ENCODE peak calls at places on chromosomes 16 and 17, in five cellular contexts. U is thyroid gland, X is IMR-90, M is endothelial cell of umbilical vein, Z is HCT116. K is an unnamed sample.

GRCh38 chr17:64343071-64343774 is 47.4 kb downstream of the PECAM1 start:
- DNase-seq in Z (no peak), M (no peak), U (no peak), X (no peak), K (no peak)

GRCh38 chr16:49089039-49089438 is 192.6 kb downstream of the CBLN1 start:
- DNase-seq in X (no peak), U (no peak), M (no peak), Z (no peak), K (no peak)

GRCh38 chr17:46929413-46929812 is 6.5 kb downstream of the GOSR2 start:
- DNase-seq in X (peak; percentile 48), U (no peak), Z (no peak), M (peak; percentile 77), K (no peak)

GRCh38 chr17:68290268-68290954 is 516 bp downstream of the SLC16A6 start:
- DNase-seq in M (no peak), U (peak; percentile 35), Z (no peak), X (no peak), K (no peak)

GRCh38 chr17:82302991-82303943 is 14.1 kb downstream of the CD7 start:
- DNase-seq in X (no peak), Z (no peak), U (no peak), M (no peak), K (no peak)

GRCh38 chr16:54077412-54077821 is 209.2 kb downstream of the IRX3 start:
- DNase-seq in U (no peak), Z (no peak), X (peak; percentile 81), M (peak; percentile 88), K (peak; percentile 49)

GRCh38 chr16:54175169-54175551 is 111.4 kb downstream of the IRX3 start:
- DNase-seq in M (no peak), Z (no peak), U (no peak), X (no peak), K (no peak)

GRCh38 chr17:8223356-8224063 is 13.1 kb upstream of the AURKB start:
- DNase-seq in U (peak; percentile 69), X (peak; percentile 47), M (no peak), Z (no peak), K (no peak)

GRCh38 chr17:79927136-79927661 is 88.0 kb upstream of the CBX4 start:
- DNase-seq in X (no peak), Z (no peak), M (no peak), U (no peak), K (no peak)

GRCh38 chr16:11310997-11311561 is 29.9 kb upstream of the PRM1 start:
- DNase-seq in U (no peak), X (no peak), Z (no peak), M (peak; percentile 29), K (no peak)

GRCh38 chr16:75464130-75464918 is at the start of gene TMEM170A:
- DNase-seq in M (peak; percentile 100), U (peak; percentile 99), X (peak; percentile 98), Z (peak; percentile 96), K (peak; percentile 97)

GRCh38 chr16:59878479-59878878 is 1144.4 kb upstream of the GOT2 start:
- DNase-seq in M (peak; percentile 44), Z (no peak), U (no peak), X (peak; percentile 4), K (peak; percentile 7)

GRCh38 chr17:78378225-78379133 is at the start of gene PGS1:
- DNase-seq in M (peak; percentile 71), X (peak; percentile 67), Z (peak; percentile 49), U (peak; percentile 72), K (no peak)
- TF ChIP-seq POLR2A in M (peak; percentile 50), X (peak; percentile 96), Z (peak; percentile 57), U (peak; percentile 77), K (peak; percentile 92)

GRCh38 chr16:676565-677297 is 1.3 kb downstream of the RHBDL1 start:
- DNase-seq in X (no peak), U (no peak), Z (no peak), M (no peak), K (no peak)
- TF ChIP-seq POLR2A in X (no peak), U (no peak), Z (no peak), M (no peak), K (no peak)

DNA sequence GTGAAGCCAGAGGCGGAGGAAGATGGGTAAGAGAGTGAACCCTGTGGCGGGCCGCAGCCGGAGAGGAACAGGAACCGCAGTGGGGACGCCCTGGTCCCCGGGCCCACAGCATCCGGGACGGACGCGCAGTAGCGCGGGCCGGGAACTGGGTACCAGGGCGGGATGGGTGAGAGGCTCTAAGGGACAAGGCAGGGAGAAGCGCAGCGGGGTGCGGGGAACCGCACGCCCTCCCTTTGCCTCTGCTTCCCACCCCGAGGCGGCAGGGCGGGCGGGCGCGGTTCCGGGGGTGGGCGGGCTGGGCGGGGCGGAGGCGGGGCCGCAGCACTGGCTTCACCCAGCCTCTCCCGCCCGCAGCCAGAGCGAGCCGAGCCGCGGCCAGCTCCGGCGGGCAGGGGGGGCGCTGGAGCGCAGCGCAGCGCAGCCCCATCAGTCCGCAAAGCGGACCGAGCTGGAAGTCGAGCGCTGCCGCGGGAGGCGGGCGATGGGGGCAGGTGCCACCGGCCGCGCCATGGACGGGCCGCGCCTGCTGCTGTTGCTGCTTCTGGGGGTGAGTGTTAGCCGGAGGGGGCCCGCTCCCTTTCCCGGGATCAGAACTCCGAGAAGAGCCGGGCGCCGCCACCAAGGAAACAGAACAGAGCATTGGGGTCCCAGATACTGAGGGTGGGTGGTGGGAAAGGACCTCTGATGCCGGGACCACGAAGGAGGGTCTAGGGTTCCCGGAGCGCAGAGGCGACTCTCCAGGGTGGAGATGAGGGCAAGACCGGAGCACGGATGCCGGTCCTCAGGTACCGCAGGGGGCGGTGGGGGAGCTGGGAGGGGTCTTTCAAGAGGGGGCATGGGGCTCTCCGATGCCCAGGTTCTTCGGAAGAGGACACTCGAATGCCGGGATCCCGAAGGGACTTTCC is at the start of gene NGFR:
- DNase-seq in Z (no peak), M (peak; percentile 15), X (peak; percentile 13), U (peak; percentile 29), K (no peak)
- TF ChIP-seq POLR2A in Z (peak; percentile 93), M (no peak), X (no peak), U (peak; percentile 35), K (peak; percentile 54)

DNA sequence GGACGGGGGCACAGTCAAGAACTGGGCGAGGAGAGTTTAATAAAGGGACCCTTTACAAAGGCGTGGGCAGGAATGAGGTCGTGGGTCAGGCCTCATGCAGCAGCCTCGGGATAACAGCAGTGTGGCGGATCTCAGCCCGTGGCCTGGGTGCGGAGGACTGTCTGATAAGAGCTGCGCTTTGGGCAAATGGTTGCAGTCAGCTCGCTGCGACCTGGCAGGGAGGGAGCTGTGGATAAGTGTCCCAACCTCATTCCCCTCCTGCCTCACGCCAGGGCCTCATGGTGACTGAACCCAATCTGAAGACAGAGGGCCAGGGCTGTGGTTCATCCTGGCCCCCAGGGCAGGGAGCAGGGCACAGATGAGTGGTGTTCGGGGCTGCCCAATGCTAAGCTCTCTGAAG is 13.6 kb downstream of the SMTNL2 start:
- DNase-seq in Z (no peak), U (no peak), X (no peak), M (no peak), K (no peak)
- TF ChIP-seq POLR2A in Z (no peak), U (no peak), X (no peak), M (no peak), K (no peak)

GRCh38 chr17:77888242-77889134 is 70.0 kb upstream of the TNRC6C start:
- DNase-seq in U (no peak), Z (no peak), X (peak; percentile 4), M (peak; percentile 8), K (no peak)

GRCh38 chr17:77887110-77887463 is 71.4 kb upstream of the TNRC6C start:
- DNase-seq in X (no peak), M (no peak), Z (no peak), U (no peak), K (no peak)

GRCh38 chr17:77889135-77889505 is 69.4 kb upstream of the TNRC6C start:
- DNase-seq in Z (no peak), M (no peak), X (no peak), U (no peak), K (no peak)

GRCh38 chr17:77886387-77886728 is 72.1 kb upstream of the TNRC6C start:
- DNase-seq in M (no peak), X (no peak), U (no peak), Z (no peak), K (no peak)

DNA sequence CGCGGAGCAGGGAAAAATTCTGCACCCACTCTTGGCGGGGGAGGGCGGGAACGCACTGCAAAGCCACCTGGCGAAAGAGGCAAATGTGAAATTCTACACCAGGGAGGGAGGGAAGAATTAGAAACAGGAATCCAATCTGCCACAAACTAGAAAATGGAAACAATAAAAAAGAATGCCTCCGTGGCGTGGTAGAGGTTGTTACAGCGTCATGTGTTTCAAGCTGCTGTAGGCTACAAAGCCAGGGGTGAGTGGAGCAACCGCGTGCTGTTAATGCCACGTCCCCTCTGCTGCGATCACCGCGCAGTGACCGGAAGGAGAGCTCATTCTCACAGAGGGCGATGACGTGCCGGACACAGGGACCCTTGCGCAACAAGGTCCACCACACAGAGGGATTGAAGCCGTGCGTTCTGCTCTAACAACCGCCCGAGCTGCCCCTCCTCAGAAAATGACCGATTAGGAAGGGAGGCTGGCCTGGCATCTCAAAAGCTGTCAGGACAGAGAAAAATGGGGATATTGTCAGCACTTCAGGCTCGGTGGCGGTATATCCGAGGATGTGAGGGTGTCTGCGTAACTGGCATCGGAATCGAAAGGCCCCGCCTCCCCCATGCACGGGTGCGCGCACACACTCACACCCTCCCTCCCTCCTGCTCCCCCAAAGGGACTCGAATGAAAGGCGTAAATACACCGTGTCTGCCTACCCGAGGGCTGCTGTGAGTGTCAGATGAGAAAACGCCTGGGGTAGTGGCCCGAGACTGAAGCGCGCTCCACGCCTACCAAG is 70.8 kb upstream of the TNRC6C start:
- DNase-seq in X (peak; percentile 76), Z (no peak), U (peak; percentile 84), M (peak; percentile 44), K (peak; percentile 50)
- TF ChIP-seq POLR2A in X (no peak), Z (no peak), U (peak; percentile 38), M (no peak), K (peak; percentile 30)

K was measured in H54.